ENCODE peak calls at places on chromosomes 12 and 14, in five cellular contexts. Q is kidney, Y is upper lobe of right lung, V is pancreas, J is A549. A is an unnamed sample. For H3K4me1, the result is how much of the 10 kb centered on the place peaks cover.

GRCh38 chr12:10220398-10221077 is 7.9 kb downstream of the GABARAPL1 start:
- DNase-seq in Q (no peak), Y (no peak), V (peak), J (no peak), A (peak)

GRCh38 chr12:118581396-118581795 is 205.0 kb downstream of the SUDS3 start:
- DNase-seq in Q (no peak), Y (no peak), V (no peak), J (no peak), A (no peak)

GRCh38 chr12:132489078-132489601 is 811 bp upstream of the FBRSL1 start:
- DNase-seq in Q (no peak), Y (peak), V (peak), J (no peak), A (peak)

GRCh38 chr12:69623970-69624369 is 13.3 kb upstream of the LRRC10 start:
- DNase-seq in Q (no peak), Y (peak), V (peak), J (no peak), A (no peak)

GRCh38 chr12:50661300-50662120 is 102.4 kb upstream of the ATF1 start:
- DNase-seq in Q (no peak), Y (no peak), V (no peak), J (no peak), A (no peak)

GRCh38 chr12:3755898-3756297 is 3.0 kb upstream of the CRACR2A start:
- DNase-seq in Q (no peak), Y (no peak), V (peak), J (no peak), A (no peak)

GRCh38 chr14:99415496-99416281 is 65.0 kb downstream of the SETD3 start:
- DNase-seq in Q (no peak), Y (no peak), V (no peak), J (peak), A (no peak)

GRCh38 chr14:89572566-89573398 is 155.7 kb upstream of the FOXN3 start:
- DNase-seq in Q (no peak), Y (no peak), V (no peak), J (no peak), A (no peak)

GRCh38 chr14:95101736-95102677 is 55.3 kb downstream of the DICER1 start:
- DNase-seq in Q (no peak), Y (no peak), V (peak), J (no peak), A (no peak)

GRCh38 chr12:75364918-75365317 is 26.0 kb upstream of the GLIPR1L2 start:
- DNase-seq in Q (no peak), Y (no peak), V (no peak), J (no peak), A (no peak)

GRCh38 chr14:63840981-63841380 is 11.8 kb upstream of the SYNE2 start:
- DNase-seq in Q (no peak), Y (peak), V (no peak), J (no peak), A (no peak)

GRCh38 chr14:69839661-69840060 is 39.6 kb upstream of the SMOC1 start:
- DNase-seq in Q (no peak), Y (no peak), V (no peak), J (no peak), A (no peak)

GRCh38 chr12:53991077-53991460 is 6.1 kb downstream of the HOXC10 start:
- DNase-seq in Q (peak), Y (no peak), V (no peak), J (no peak), A (no peak)

GRCh38 chr14:68952544-68953535 is 26.3 kb downstream of the ACTN1 start:
- DNase-seq in Q (peak), Y (no peak), V (no peak), J (no peak), A (peak)

GRCh38 chr12:89162704-89163261 is 189.5 kb downstream of the DUSP6 start:
- DNase-seq in Q (no peak), Y (peak), V (no peak), J (peak), A (peak)

GRCh38 chr12:100017056-100017455 is 32.3 kb upstream of the ANKS1B start:
- DNase-seq in Q (no peak), Y (no peak), V (no peak), J (no peak), A (no peak)

GRCh38 chr14:73283592-73284379 is 46.5 kb downstream of the PAPLN start:
- DNase-seq in Q (no peak), Y (no peak), V (no peak), J (no peak), A (no peak)

GRCh38 chr12:104306943-104307654 is 3.6 kb downstream of the EID3 start:
- DNase-seq in Q (no peak), Y (no peak), V (no peak), J (no peak), A (no peak)

GRCh38 chr12:76820888-76821482 is 57.1 kb downstream of the ZDHHC17 start:
- DNase-seq in Q (no peak), Y (no peak), V (peak), J (peak), A (no peak)

GRCh38 chr12:3367750-3368444 is 123.1 kb upstream of the PRMT8 start:
- DNase-seq in Q (no peak), Y (no peak), V (peak), J (no peak), A (no peak)

GRCh38 chr12:92596388-92596787 is 106.4 kb upstream of the PLEKHG7 start:
- DNase-seq in Q (no peak), Y (no peak), V (no peak), J (no peak), A (no peak)

GRCh38 chr12:131438874-131439273 is 272.0 kb upstream of the SFSWAP start:
- DNase-seq in Q (no peak), Y (no peak), V (no peak), J (no peak), A (no peak)

GRCh38 chr12:50986961-50987737 is 34.8 kb downstream of the HIGD1C start:
- DNase-seq in Q (no peak), Y (no peak), V (no peak), J (no peak), A (peak)

GRCh38 chr14:94964181-94964580 is 193.1 kb downstream of the DICER1 start:
- DNase-seq in Q (no peak), Y (no peak), V (no peak), J (no peak), A (no peak)

GRCh38 chr12:51324953-51325352 is 979 bp upstream of the BIN2 start:
- DNase-seq in Q (no peak), Y (no peak), V (no peak), J (no peak), A (no peak)

GRCh38 chr12:31008241-31008711 is 65.4 kb upstream of the DDX11 start:
- DNase-seq in Q (no peak), Y (peak), V (no peak), J (no peak), A (peak)

GRCh38 chr14:96634481-96634880 is 132.3 kb downstream of the PAPOLA start:
- DNase-seq in Q (no peak), Y (no peak), V (no peak), J (no peak), A (no peak)

GRCh38 chr14:61923348-61923747 is 161.1 kb downstream of the SNAPC1 start:
- DNase-seq in Q (no peak), Y (no peak), V (no peak), J (no peak), A (no peak)

GRCh38 chr12:24270965-24271364 is 321.5 kb upstream of the SOX5 start:
- DNase-seq in Q (no peak), Y (no peak), V (no peak), J (no peak), A (no peak)

GRCh38 chr12:75439048-75439447 is 41.5 kb upstream of the GLIPR1 start:
- DNase-seq in Q (no peak), Y (no peak), V (no peak), J (no peak), A (no peak)

DNA sequence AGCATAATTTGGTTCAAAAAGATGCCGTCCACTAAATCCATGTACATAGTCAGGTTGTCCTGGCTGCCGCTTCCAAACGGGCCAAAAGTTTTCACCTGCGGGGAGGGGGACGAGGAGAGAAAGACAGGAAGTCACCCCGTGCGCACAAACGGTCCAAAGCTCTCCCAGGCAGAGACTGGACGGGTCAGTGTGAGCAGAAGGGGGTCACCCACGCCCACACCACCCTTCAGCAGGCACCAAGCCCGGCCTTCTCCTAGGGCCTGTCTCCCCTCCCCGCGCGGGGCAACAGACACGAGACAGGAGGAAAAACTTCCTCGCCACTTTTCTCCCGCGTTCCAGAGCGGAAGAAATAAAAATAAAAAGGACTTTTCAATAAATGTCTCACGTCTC is 881 bp downstream of the CCDC88C start:
- DNase-seq in Q (peak), Y (peak), V (no peak), J (no peak), A (no peak)
- H3K4me1 ChIP-seq in Q (under half), Y (under half), V (under half), J (under half), A (under half)

GRCh38 chr12:121222847-121223246 is 12.9 kb downstream of the P2RX4 start:
- DNase-seq in Q (peak), Y (no peak), V (peak), J (no peak), A (no peak)

GRCh38 chr12:121223947-121224285 is 14.0 kb downstream of the P2RX4 start:
- DNase-seq in Q (no peak), Y (no peak), V (no peak), J (no peak), A (no peak)

GRCh38 chr12:121224591-121224990 is 14.7 kb downstream of the P2RX4 start:
- DNase-seq in Q (peak), Y (no peak), V (peak), J (no peak), A (no peak)

GRCh38 chr12:121226399-121226798 is 16.5 kb downstream of the P2RX4 start:
- DNase-seq in Q (peak), Y (no peak), V (peak), J (no peak), A (no peak)

GRCh38 chr12:121223283-121223946 is 13.5 kb downstream of the P2RX4 start:
- DNase-seq in Q (peak), Y (no peak), V (peak), J (no peak), A (no peak)
- H3K27ac ChIP-seq in Q (no peak), Y (no peak), V (no peak), J (no peak), A (no peak)

GRCh38 chr12:88144546-88145468 is 2.7 kb downstream of the TMTC3 start:
- DNase-seq in Q (no peak), Y (no peak), V (no peak), J (no peak), A (no peak)
- H3K4me3 ChIP-seq in Q (peak), Y (no peak), V (no peak), J (no peak), A (no peak)

DNA sequence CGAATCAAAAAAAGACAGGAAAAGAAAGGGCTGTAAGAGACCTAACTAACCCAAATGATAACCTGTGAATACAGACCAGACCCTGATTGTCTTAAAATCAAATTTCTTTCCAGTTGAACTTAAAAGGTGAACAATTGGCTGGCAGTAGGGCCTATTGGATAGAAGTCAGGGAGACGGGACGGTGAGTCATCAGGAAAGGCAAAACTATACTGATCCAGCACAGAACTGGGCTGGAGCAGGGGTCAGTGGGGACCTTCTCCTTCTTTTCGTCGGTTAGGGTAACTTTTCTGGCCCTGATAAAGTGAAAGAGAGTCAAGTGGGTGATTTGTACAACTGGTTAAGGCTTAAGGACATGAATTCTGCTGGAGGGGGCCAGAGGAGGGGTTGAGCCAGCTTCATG is 84.9 kb upstream of the OTX2 start:
- DNase-seq in Q (no peak), Y (no peak), V (no peak), J (no peak), A (no peak)
- H3K4me1 ChIP-seq in Q (under half), Y (under half), V (under half), J (under half), A (under half)

GRCh38 chr12:29640589-29641345 is 143.0 kb downstream of the TMTC1 start:
- DNase-seq in Q (no peak), Y (no peak), V (no peak), J (no peak), A (no peak)
- H3K27ac ChIP-seq in Q (peak), Y (no peak), V (no peak), J (peak), A (peak)

GRCh38 chr12:49341777-49342065 is 4.7 kb upstream of the C1QL4 start:
- DNase-seq in Q (no peak), Y (peak), V (no peak), J (no peak), A (no peak)
- H3K4me3 ChIP-seq in Q (no peak), Y (no peak), V (no peak), J (peak), A (peak)

DNA sequence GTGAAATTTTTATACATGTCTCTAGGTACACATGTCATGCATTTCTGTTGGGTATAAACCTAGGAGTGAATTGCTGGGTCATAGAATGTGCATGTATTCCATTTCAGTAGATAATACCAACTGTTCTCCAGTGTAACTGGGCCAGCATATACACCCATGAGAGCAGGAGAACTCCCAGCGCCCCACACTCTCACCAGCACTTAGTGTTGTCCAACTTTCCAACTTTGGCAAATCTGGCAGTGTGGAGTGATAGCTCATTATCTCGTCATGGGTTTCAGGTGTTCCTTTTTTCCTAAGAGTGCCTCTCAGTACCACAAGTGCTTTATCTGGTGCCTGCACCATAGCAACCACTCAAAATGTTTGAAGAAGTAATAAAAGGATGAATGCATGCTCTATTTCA is 40.1 kb downstream of the NGB start:
- DNase-seq in Q (no peak), Y (no peak), V (no peak), J (no peak), A (no peak)
- H3K4me1 ChIP-seq in Q (under half), Y (under half), V (under half), J (under half), A (under half)

GRCh38 chr14:93103392-93104080 is 12.2 kb downstream of the ITPK1 start:
- DNase-seq in Q (peak), Y (peak), V (no peak), J (no peak), A (no peak)
- H3K27ac ChIP-seq in Q (no peak), Y (no peak), V (no peak), J (peak), A (no peak)